ENCODE peak calls at places on chromosome 3, in ten cellular contexts. L is GM23338; M is Panc1; Q is MM.1S; S is ovary; J is stomach; H is left ventricle myocardium inferior; F is naive thymus-derived CD4-positive, alpha-beta T cell; V is H9; A is K562. C is an unnamed sample. For H3K4me1 and H3K27me3, the result is how much of the 10 kb centered on the place peaks cover.

GRCh38 chr3:42672495-42672894 is 12.8 kb upstream of the KLHL40 start:
- DNase-seq in L (no peak), M (no peak), Q (no peak), S (no peak), J (no peak), H (no peak), F (no peak), V (no peak), A (no peak), C (no peak)

GRCh38 chr3:106839576-106840280 is 537.5 kb upstream of the CCDC54 start:
- DNase-seq in L (no peak), M (no peak), Q (no peak), S (no peak), J (no peak), H (no peak), F (no peak), V (no peak), A (no peak), C (no peak)

GRCh38 chr3:52404391-52404790 is 40.5 kb downstream of the SEMA3G start:
- DNase-seq in L (no peak), M (no peak), Q (no peak), S (peak), J (no peak), H (peak), F (no peak), V (no peak), A (no peak), C (no peak)

GRCh38 chr3:37862712-37863551 is 1.3 kb downstream of the CTDSPL start:
- DNase-seq in L (peak), M (no peak), Q (no peak), S (no peak), J (no peak), H (no peak), F (no peak), V (peak), A (no peak), C (no peak)

GRCh38 chr3:170324962-170325361 is 32.6 kb upstream of the SKIL start:
- DNase-seq in L (peak), M (no peak), Q (no peak), S (no peak), J (no peak), H (no peak), F (no peak), V (peak), A (no peak), C (no peak)

GRCh38 chr3:45716790-45717336 is 27.7 kb downstream of the SACM1L start:
- DNase-seq in L (no peak), M (no peak), Q (no peak), S (no peak), J (no peak), H (no peak), F (no peak), V (no peak), A (no peak), C (no peak)

GRCh38 chr3:149751551-149751950 is 738 bp downstream of the COMMD2 start:
- DNase-seq in L (peak), M (no peak), Q (no peak), S (no peak), J (no peak), H (no peak), F (no peak), V (no peak), A (no peak), C (no peak)

GRCh38 chr3:45551214-45552010 is 43.1 kb upstream of the LIMD1 start:
- DNase-seq in L (no peak), M (no peak), Q (no peak), S (peak), J (peak), H (peak), F (no peak), V (no peak), A (peak), C (no peak)

GRCh38 chr3:191329654-191330308 is 545 bp downstream of the UTS2B start:
- DNase-seq in L (peak), M (no peak), Q (peak), S (peak), J (peak), H (peak), F (no peak), V (peak), A (peak), C (no peak)

GRCh38 chr3:112814256-112814655 is 32.4 kb downstream of the CD200R1L start:
- DNase-seq in L (peak), M (peak), Q (peak), S (no peak), J (no peak), H (no peak), F (no peak), V (no peak), A (no peak), C (no peak)

GRCh38 chr3:33467786-33468185 is 27.6 kb upstream of the UBP1 start:
- DNase-seq in L (peak), M (no peak), Q (no peak), S (no peak), J (no peak), H (no peak), F (no peak), V (peak), A (no peak), C (no peak)

GRCh38 chr3:119937229-119937628 is 155.3 kb downstream of the NR1I2 start:
- DNase-seq in L (no peak), M (no peak), Q (peak), S (no peak), J (no peak), H (no peak), F (no peak), V (no peak), A (no peak), C (peak)

GRCh38 chr3:48426944-48427629 is 2.8 kb downstream of the PLXNB1 start:
- DNase-seq in L (no peak), M (no peak), Q (no peak), S (no peak), J (no peak), H (no peak), F (no peak), V (no peak), A (no peak), C (no peak)

GRCh38 chr3:197793246-197793645 is 2.2 kb downstream of the LRCH3 start:
- DNase-seq in L (no peak), M (no peak), Q (no peak), S (no peak), J (no peak), H (no peak), F (peak), V (no peak), A (no peak), C (no peak)

GRCh38 chr3:50321844-50322385 is 630 bp downstream of the HYAL2 start:
- DNase-seq in L (no peak), M (no peak), Q (no peak), S (peak), J (no peak), H (no peak), F (no peak), V (no peak), A (no peak), C (no peak)

GRCh38 chr3:156024904-156025303 is 95.5 kb upstream of the KCNAB1 start:
- DNase-seq in L (peak), M (no peak), Q (no peak), S (no peak), J (no peak), H (no peak), F (no peak), V (no peak), A (no peak), C (no peak)

GRCh38 chr3:197792019-197792647 is 1.1 kb downstream of the LRCH3 start:
- DNase-seq in L (no peak), M (no peak), Q (no peak), S (no peak), J (no peak), H (no peak), F (peak), V (no peak), A (no peak), C (no peak)

GRCh38 chr3:16182183-16182582 is 7.7 kb downstream of the GALNT15 start:
- DNase-seq in L (no peak), M (no peak), Q (no peak), S (no peak), J (no peak), H (no peak), F (no peak), V (no peak), A (no peak), C (no peak)

GRCh38 chr3:179398574-179399249 is 51.2 kb downstream of the MFN1 start:
- DNase-seq in L (no peak), M (no peak), Q (no peak), S (no peak), J (no peak), H (no peak), F (no peak), V (no peak), A (no peak), C (no peak)

GRCh38 chr3:14647976-14648955 is 3.3 kb upstream of the CCDC174 start:
- DNase-seq in L (no peak), M (no peak), Q (no peak), S (no peak), J (no peak), H (no peak), F (no peak), V (no peak), A (no peak), C (no peak)

GRCh38 chr3:46713898-46714552 is 3.6 kb downstream of the PRSS50 start:
- DNase-seq in L (no peak), M (no peak), Q (no peak), S (no peak), J (peak), H (no peak), F (no peak), V (peak), A (no peak), C (no peak)

GRCh38 chr3:74891312-74891711 is 276.9 kb upstream of the CNTN3 start:
- DNase-seq in L (no peak), M (no peak), Q (no peak), S (no peak), J (no peak), H (no peak), F (no peak), V (no peak), A (no peak), C (no peak)

GRCh38 chr3:147816770-147817169 is 407.6 kb downstream of the ZIC1 start:
- DNase-seq in L (no peak), M (no peak), Q (no peak), S (no peak), J (no peak), H (peak), F (no peak), V (no peak), A (no peak), C (no peak)

GRCh38 chr3:181210275-181210674 is 220.7 kb upstream of the DNAJC19 start:
- DNase-seq in L (peak), M (no peak), Q (peak), S (no peak), J (no peak), H (no peak), F (no peak), V (no peak), A (no peak), C (no peak)

GRCh38 chr3:120348065-120348980 is 831 bp downstream of the LRRC58 start:
- DNase-seq in L (peak), M (no peak), Q (peak), S (no peak), J (no peak), H (no peak), F (peak), V (peak), A (no peak), C (peak)

GRCh38 chr3:195128255-195129071 is 142.5 kb downstream of the XXYLT1 start:
- DNase-seq in L (no peak), M (no peak), Q (peak), S (no peak), J (no peak), H (no peak), F (no peak), V (no peak), A (no peak), C (no peak)

GRCh38 chr3:105801397-105801796 is 67.4 kb downstream of the CBLB start:
- DNase-seq in L (no peak), M (no peak), Q (no peak), S (no peak), J (no peak), H (no peak), F (no peak), V (no peak), A (no peak), C (no peak)

GRCh38 chr3:122982202-122983185 is 45.1 kb downstream of the SEMA5B start:
- DNase-seq in L (peak), M (no peak), Q (no peak), S (no peak), J (no peak), H (peak), F (no peak), V (peak), A (no peak), C (no peak)

GRCh38 chr3:18438586-18438985 is 13.4 kb upstream of the SATB1 start:
- DNase-seq in L (peak), M (no peak), Q (no peak), S (no peak), J (no peak), H (no peak), F (peak), V (no peak), A (no peak), C (peak)

GRCh38 chr3:38003371-38003816 is 12.8 kb downstream of the VILL start:
- DNase-seq in L (peak), M (no peak), Q (no peak), S (peak), J (peak), H (peak), F (peak), V (peak), A (peak), C (peak)

GRCh38 chr3:46296826-46297225 is 54.6 kb downstream of the CCR3 start:
- DNase-seq in L (no peak), M (no peak), Q (no peak), S (no peak), J (no peak), H (no peak), F (no peak), V (no peak), A (no peak), C (no peak)

GRCh38 chr3:142226474-142226873 is 1.1 kb upstream of the GK5 start:
- DNase-seq in L (peak), M (no peak), Q (no peak), S (no peak), J (no peak), H (no peak), F (no peak), V (no peak), A (peak), C (no peak)

GRCh38 chr3:194070634-194071409 is 65.1 kb upstream of the HES1 start:
- DNase-seq in L (peak), M (no peak), Q (peak), S (peak), J (peak), H (peak), F (peak), V (peak), A (peak), C (peak)

GRCh38 chr3:194072097-194072428 is 63.9 kb upstream of the HES1 start:
- DNase-seq in L (no peak), M (no peak), Q (no peak), S (no peak), J (no peak), H (no peak), F (no peak), V (no peak), A (no peak), C (no peak)

GRCh38 chr3:194070220-194070633 is 65.7 kb upstream of the HES1 start:
- DNase-seq in L (peak), M (no peak), Q (no peak), S (no peak), J (no peak), H (no peak), F (no peak), V (no peak), A (no peak), C (no peak)

GRCh38 chr3:194067949-194068362 is 68.0 kb upstream of the HES1 start:
- DNase-seq in L (no peak), M (no peak), Q (no peak), S (no peak), J (no peak), H (no peak), F (no peak), V (no peak), A (no peak), C (no peak)

GRCh38 chr3:194069421-194070219 is 66.3 kb upstream of the HES1 start:
- DNase-seq in L (no peak), M (no peak), Q (no peak), S (no peak), J (no peak), H (no peak), F (no peak), V (no peak), A (no peak), C (no peak)
- H3K4me1 ChIP-seq in L (under half), M (under half), Q (under half), S (under half), J (under half), H (under half), F (under half), V (under half), A (under half), C (under half)

GRCh38 chr3:44525060-44525459 is 29.9 kb upstream of the ZKSCAN7 start:
- DNase-seq in L (no peak), M (no peak), Q (no peak), S (no peak), J (no peak), H (no peak), F (no peak), V (no peak), A (no peak), C (no peak)

GRCh38 chr3:44518782-44519156 is 36.2 kb upstream of the ZKSCAN7 start:
- DNase-seq in L (no peak), M (no peak), Q (no peak), S (no peak), J (no peak), H (no peak), F (no peak), V (no peak), A (no peak), C (no peak)

GRCh38 chr3:44522494-44522933 is 32.5 kb upstream of the ZKSCAN7 start:
- DNase-seq in L (no peak), M (no peak), Q (no peak), S (no peak), J (no peak), H (no peak), F (no peak), V (no peak), A (no peak), C (no peak)
- H3K27me3 ChIP-seq in L (under half), M (under half), Q (under half), S (under half), J (half or more), H (half or more), F (under half), V (under half), A (under half), C (under half)

GRCh38 chr3:55167586-55168317 is 239.9 kb upstream of the LRTM1 start:
- DNase-seq in L (no peak), M (no peak), Q (no peak), S (no peak), J (no peak), H (no peak), F (no peak), V (no peak), A (no peak), C (no peak)
- H3K4me1 ChIP-seq in L (under half), M (under half), Q (under half), S (under half), J (under half), H (under half), F (under half), V (under half), A (under half), C (under half)

DNA sequence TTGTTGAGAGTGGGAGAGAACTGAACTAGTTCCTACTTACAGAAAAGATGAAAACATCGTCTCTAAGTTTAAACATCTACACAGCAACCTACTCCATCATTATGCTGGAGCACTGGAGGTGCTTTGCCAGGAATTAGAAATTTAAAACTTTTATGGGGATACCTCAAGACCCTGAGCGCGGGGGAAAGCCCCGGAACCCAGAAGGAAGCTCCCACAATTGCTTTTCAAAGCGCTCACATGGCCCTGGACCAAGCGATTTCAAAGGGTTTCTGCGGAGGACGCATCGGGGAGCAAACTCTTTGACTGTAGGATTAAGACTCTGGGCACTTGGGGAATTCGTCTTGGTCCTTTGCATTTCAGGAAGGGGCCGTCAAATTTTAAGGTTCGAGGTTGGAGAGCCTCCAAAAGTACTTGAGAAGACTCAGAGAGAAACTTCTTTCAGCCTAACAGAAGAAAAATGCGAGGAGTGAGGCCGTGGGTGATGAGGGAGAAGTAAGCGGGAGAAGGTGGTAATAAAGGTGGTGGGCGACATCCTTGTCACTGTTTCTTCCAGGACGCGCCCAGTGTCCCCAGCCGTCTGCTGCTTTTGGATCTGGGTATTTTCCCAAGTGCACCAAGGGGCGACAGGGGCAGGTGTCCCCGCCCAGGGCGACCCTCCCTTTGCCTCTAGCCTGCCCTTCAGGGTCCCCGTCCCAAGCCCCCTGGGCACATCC is 591 bp downstream of the PROK2 start:
- DNase-seq in L (peak), M (no peak), Q (no peak), S (no peak), J (no peak), H (no peak), F (no peak), V (no peak), A (no peak), C (no peak)
- H3K27me3 ChIP-seq in L (half or more), M (under half), Q (under half), S (under half), J (half or more), H (half or more), F (under half), V (under half), A (under half), C (under half)

GRCh38 chr3:29922990-29923746 is 642.3 kb downstream of the RBMS3 start:
- DNase-seq in L (no peak), M (no peak), Q (no peak), S (no peak), J (no peak), H (peak), F (no peak), V (no peak), A (no peak), C (no peak)
- H3K4me1 ChIP-seq in L (under half), M (under half), Q (under half), S (under half), J (under half), H (under half), F (under half), V (under half), A (under half), C (under half)

GRCh38 chr3:128483657-128484403 is 9.2 kb downstream of the GATA2 start:
- DNase-seq in L (peak), M (no peak), Q (no peak), S (no peak), J (no peak), H (no peak), F (no peak), V (peak), A (no peak), C (no peak)
- H3K27me3 ChIP-seq in L (half or more), M (under half), Q (half or more), S (under half), J (half or more), H (half or more), F (under half), V (half or more), A (under half), C (under half)

C was measured in CD8-positive, alpha-beta T cell.